ENCODE peak calls at places on chromosome 19, in four cellular contexts. U is lower leg skin, F is GM12865, M is fibroblast of lung. H is an unnamed sample.

GRCh38 chr19:9751449-9751848 is 17.1 kb downstream of the ZNF846 start:
- DNase-seq in F (no peak), M (no peak), U (no peak), H (no peak)

GRCh38 chr19:10009269-10009665 is 1.0 kb downstream of the COL5A3 start:
- DNase-seq in M (peak), F (no peak), U (peak), H (peak)

GRCh38 chr19:7933828-7934725 is 8.1 kb upstream of the CTXN1 start:
- DNase-seq in F (no peak), M (no peak), U (no peak), H (no peak)

GRCh38 chr19:46378268-46378667 is 31.4 kb downstream of the PPP5C start:
- DNase-seq in F (no peak), M (peak), U (no peak), H (no peak)

GRCh38 chr19:30076751-30077670 is 135.0 kb downstream of the URI1 start:
- DNase-seq in U (no peak), F (no peak), M (no peak), H (no peak)

GRCh38 chr19:3059653-3060052 is 2.6 kb downstream of the TLE5 start:
- DNase-seq in U (no peak), M (no peak), F (no peak), H (no peak)

GRCh38 chr19:40366697-40367561 is 18.4 kb downstream of the PLD3 start:
- DNase-seq in U (no peak), M (peak), F (no peak), H (no peak)

GRCh38 chr19:29687244-29687896 is 22.1 kb downstream of the PLEKHF1 start:
- DNase-seq in F (no peak), M (peak), U (peak), H (peak)

GRCh38 chr19:5826531-5827341 is 12.8 kb downstream of the FUT6 start:
- DNase-seq in F (peak), M (peak), U (no peak), H (peak)

GRCh38 chr19:39060130-39060529 is 24.0 kb upstream of the ACP7 start:
- DNase-seq in M (no peak), F (no peak), U (no peak), H (no peak)

GRCh38 chr19:10226376-10227214 is 4.5 kb downstream of the S1PR2 start:
- DNase-seq in F (no peak), U (peak), M (peak), H (no peak)

GRCh38 chr19:57560049-57560491 is 407 bp upstream of the ZNF550 start:
- DNase-seq in F (no peak), U (no peak), M (peak), H (no peak)

GRCh38 chr19:41705393-41706174 is 2.8 kb upstream of the CEACAM5 start:
- DNase-seq in F (peak), M (no peak), U (no peak), H (peak)

GRCh38 chr19:48629599-48630288 is 7.4 kb downstream of the DBP start:
- DNase-seq in U (no peak), M (peak), F (peak), H (peak)

GRCh38 chr19:2038284-2039081 is 12.6 kb downstream of the MKNK2 start:
- DNase-seq in U (peak), M (no peak), F (peak), H (no peak)

GRCh38 chr19:4064551-4065260 is 2.0 kb downstream of the ZBTB7A start:
- DNase-seq in U (peak), M (peak), F (peak), H (peak)

GRCh38 chr19:10078329-10078728 is 7.8 kb upstream of the SHFL start:
- DNase-seq in F (no peak), M (no peak), U (no peak), H (no peak)

GRCh38 chr19:35086455-35086854 is 29.2 kb upstream of the FXYD3 start:
- DNase-seq in F (no peak), M (no peak), U (no peak), H (no peak)

GRCh38 chr19:35533822-35534521 is 716 bp downstream of the GAPDHS start:
- DNase-seq in M (peak), F (peak), U (no peak), H (peak)

GRCh38 chr19:35727956-35728706 is 10.3 kb downstream of the KMT2B start:
- DNase-seq in M (no peak), F (no peak), U (no peak), H (no peak)

GRCh38 chr19:28466107-28467045 is 746.6 kb downstream of the UQCRFS1 start:
- DNase-seq in U (no peak), F (peak), M (peak), H (peak)

GRCh38 chr19:43950834-43951626 is at the start of gene ZNF221:
- DNase-seq in U (peak), F (peak), M (peak), H (peak)
- TF ChIP-seq CTCF in U (no peak), F (peak), M (peak), H (no peak)

GRCh38 chr19:52269338-52270261 is at the start of gene ZNF766:
- DNase-seq in F (peak), M (peak), U (peak), H (peak)
- TF ChIP-seq CTCF in F (no peak), M (no peak), U (no peak), H (no peak)

GRCh38 chr19:13899393-13899792 is 6.5 kb downstream of the BRME1 start:
- DNase-seq in M (no peak), F (no peak), U (no peak), H (no peak)

GRCh38 chr19:13894552-13894951 is 11.4 kb downstream of the BRME1 start:
- DNase-seq in U (no peak), F (no peak), M (no peak), H (no peak)

GRCh38 chr19:13902993-13903555 is 2.8 kb downstream of the BRME1 start:
- DNase-seq in M (no peak), U (no peak), F (peak), H (peak)

GRCh38 chr19:13896227-13896626 is 9.7 kb downstream of the BRME1 start:
- DNase-seq in F (no peak), U (no peak), M (no peak), H (no peak)

DNA sequence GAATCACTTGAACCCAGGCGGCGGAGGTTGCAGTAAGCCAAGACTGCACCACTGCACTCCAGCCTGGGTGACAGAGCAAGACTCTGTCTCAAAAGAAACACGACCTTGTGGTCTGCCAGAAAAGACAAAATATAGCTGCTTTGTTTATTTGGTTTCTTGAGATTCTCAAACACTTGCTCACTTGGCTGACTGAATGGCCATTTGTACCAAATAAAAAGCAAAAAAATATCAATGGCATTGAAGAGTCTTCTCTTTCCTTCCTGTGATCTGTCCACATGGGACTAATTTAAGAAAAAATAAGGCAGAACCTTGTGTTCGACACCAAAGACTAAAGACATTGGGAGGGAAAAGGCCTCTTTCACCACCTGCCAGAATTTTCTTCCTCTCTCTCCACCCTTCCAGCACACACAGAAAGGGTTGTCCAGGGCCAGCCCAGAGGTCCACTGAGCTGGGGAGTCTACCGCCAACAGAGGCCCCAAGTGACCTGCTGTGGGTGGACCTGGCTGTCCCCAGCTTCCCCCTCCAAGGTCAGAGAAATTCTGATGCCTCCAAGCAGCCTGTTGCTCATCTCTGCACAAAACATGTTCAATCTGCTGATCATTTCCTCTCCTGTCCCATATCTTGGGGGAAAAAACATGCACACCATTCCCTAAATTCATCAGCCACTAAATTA is 5.9 kb downstream of the BRME1 start:
- DNase-seq in M (no peak), U (no peak), F (no peak), H (no peak)
- TF ChIP-seq CTCF in M (no peak), U (no peak), F (no peak), H (no peak)

DNA sequence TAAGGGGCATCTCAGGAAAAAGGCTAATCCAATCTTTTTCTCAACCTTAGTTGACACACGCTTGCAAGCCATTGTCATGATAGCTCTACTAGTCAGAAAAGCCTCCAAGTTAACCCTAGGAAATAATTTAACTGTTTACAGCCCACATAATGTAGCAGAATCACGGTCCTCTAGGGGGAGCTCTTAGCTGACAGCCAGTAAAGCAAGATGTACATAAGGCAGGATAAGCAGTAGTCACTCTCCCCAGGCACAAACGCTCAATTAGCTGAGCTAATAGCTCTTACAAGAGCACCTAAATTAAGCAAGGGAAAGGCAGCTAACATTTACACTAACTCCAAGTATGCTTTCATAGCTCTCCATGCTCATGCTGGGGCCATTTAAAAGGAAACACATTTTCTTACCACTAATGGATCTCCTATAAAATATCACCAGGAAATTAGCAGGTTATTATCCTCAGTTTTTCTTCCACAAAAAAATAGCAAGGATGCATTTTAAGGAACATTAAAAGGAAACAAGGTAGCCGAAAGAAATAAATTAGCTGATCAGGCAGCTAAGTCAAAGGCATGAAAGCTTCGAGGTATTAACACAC is 33.7 kb upstream of the ZSCAN5A start:
- DNase-seq in M (peak), F (peak), U (no peak), H (peak)
- TF ChIP-seq CTCF in M (peak), F (peak), U (no peak), H (peak)

GRCh38 chr19:19758164-19758563 is 25.3 kb upstream of the ZNF14 start:
- DNase-seq in U (no peak), F (no peak), M (no peak), H (no peak)
- TF ChIP-seq CTCF in U (no peak), F (no peak), M (no peak), H (no peak)

DNA sequence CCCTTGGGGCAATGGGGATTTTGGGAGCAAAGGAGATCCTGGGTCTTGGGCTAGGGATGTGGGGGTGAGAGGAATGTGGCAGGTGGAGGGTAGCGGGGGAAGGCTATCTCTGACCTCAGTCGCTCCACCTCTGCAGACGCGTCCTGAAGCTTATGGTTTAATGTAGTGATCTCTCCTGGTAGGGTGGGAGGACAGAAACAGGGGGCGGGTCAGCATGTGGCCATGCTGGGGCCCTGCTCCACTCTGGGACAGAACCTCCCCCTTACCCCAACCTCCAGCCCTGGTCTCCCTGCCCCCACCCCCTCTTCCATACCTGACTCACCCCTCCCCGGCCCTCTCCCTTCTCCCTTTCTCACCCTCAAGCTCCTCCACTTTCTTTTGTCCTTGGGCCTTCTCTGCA is 1.4 kb downstream of the BST2 start:
- DNase-seq in U (no peak), F (peak), M (no peak), H (peak)
- TF ChIP-seq CTCF in U (no peak), F (no peak), M (no peak), H (no peak)

GRCh38 chr19:18045307-18046013 is 37.5 kb downstream of the ARRDC2 start:
- DNase-seq in F (no peak), U (no peak), M (no peak), H (no peak)
- TF ChIP-seq CTCF in F (no peak), U (no peak), M (no peak), H (no peak)

H was measured in activated CD8-positive, alpha-beta T cell treated with anti-CD3 and anti-CD28 coated beads for 36 hours.